ENCODE peak calls at places on chromosomes 1 and 21, in seven cellular contexts. Z is BJ, L is left ventricle myocardium inferior, V is progenitor cell of endocrine pancreas, Q is MM.1S, G is GM20000, S is OCI-LY7. T is an unnamed sample.

GRCh38 chr21:16358021-16358420 is 628.2 kb downstream of the USP25 start:
- DNase-seq in Q (no peak), L (no peak), V (no peak), Z (no peak), G (no peak), S (no peak), T (no peak)

GRCh38 chr1:190084552-190084951 is 393.1 kb downstream of the BRINP3 start:
- DNase-seq in Q (no peak), L (no peak), S (peak; percentile 24), V (no peak), G (no peak), Z (no peak), T (peak; percentile 53)

GRCh38 chr1:200351826-200352549 is 57.8 kb downstream of the ZNF281 start:
- DNase-seq in V (no peak), Z (peak; percentile 97), Q (peak; percentile 83), S (peak; percentile 16), G (peak; percentile 37), L (no peak), T (peak; percentile 45)

GRCh38 chr1:44293761-44294315 is 61.2 kb downstream of the ERI3 start:
- DNase-seq in L (peak; percentile 70), G (no peak), S (no peak), V (no peak), Q (no peak), Z (no peak), T (no peak)

GRCh38 chr1:196464545-196464944 is 143.7 kb downstream of the KCNT2 start:
- DNase-seq in G (no peak), Z (peak; percentile 39), S (no peak), Q (no peak), V (no peak), L (no peak), T (no peak)

GRCh38 chr1:205792946-205793673 is 17.8 kb upstream of the RAB29 start:
- DNase-seq in Q (no peak), S (no peak), V (no peak), L (no peak), Z (no peak), G (no peak), T (no peak)

GRCh38 chr1:11523261-11523660 is 44.3 kb downstream of the DISP3 start:
- DNase-seq in V (no peak), G (no peak), Z (no peak), L (no peak), S (no peak), Q (no peak), T (no peak)

GRCh38 chr1:7473223-7474142 is 297.6 kb upstream of the VAMP3 start:
- DNase-seq in Z (no peak), V (no peak), G (no peak), S (no peak), Q (no peak), L (no peak), T (no peak)

GRCh38 chr1:155643230-155643629 is 33.2 kb downstream of the MSTO1 start:
- DNase-seq in G (no peak), Z (no peak), V (no peak), Q (no peak), S (no peak), L (no peak), T (no peak)

GRCh38 chr1:10738125-10738746 is 58.2 kb downstream of the CASZ1 start:
- DNase-seq in G (no peak), L (no peak), Z (no peak), S (no peak), Q (no peak), V (no peak), T (no peak)

GRCh38 chr1:44839561-44839960 is 3.5 kb downstream of the PTCH2 start:
- DNase-seq in S (no peak), Q (no peak), V (no peak), L (no peak), G (no peak), Z (no peak), T (no peak)

GRCh38 chr21:42491328-42491727 is 4.7 kb downstream of the RSPH1 start:
- DNase-seq in Q (no peak), S (no peak), V (no peak), G (no peak), Z (no peak), L (no peak), T (no peak)

GRCh38 chr1:201842472-201843020 is 13.6 kb downstream of the IPO9 start:
- DNase-seq in Q (no peak), V (no peak), Z (no peak), L (no peak), G (no peak), S (no peak), T (no peak)

GRCh38 chr1:207362962-207363858 is 41.7 kb downstream of the CD55 start:
- DNase-seq in V (no peak), S (no peak), L (no peak), G (no peak), Q (no peak), Z (no peak), T (no peak)

GRCh38 chr21:45837936-45838335 is 143.6 kb upstream of the COL6A1 start:
- DNase-seq in Q (no peak), Z (no peak), S (no peak), L (no peak), V (no peak), G (no peak), T (no peak)

GRCh38 chr1:15354580-15354965 is 55.1 kb upstream of the EFHD2 start:
- DNase-seq in Q (no peak), S (no peak), L (no peak), G (no peak), Z (no peak), V (no peak), T (no peak)

GRCh38 chr1:206505702-206506375 is 1.5 kb upstream of the RASSF5 start:
- DNase-seq in L (no peak), S (no peak), Q (no peak), G (peak; percentile 41), Z (no peak), V (no peak), T (peak; percentile 32)

GRCh38 chr1:182015360-182015759 is 46.2 kb downstream of the ZNF648 start:
- DNase-seq in L (no peak), Z (no peak), S (no peak), G (peak; percentile 25), V (no peak), Q (no peak), T (peak; percentile 8)

GRCh38 chr1:202088216-202088615 is 34.5 kb upstream of the GPR37L1 start:
- DNase-seq in Z (no peak), G (no peak), V (no peak), S (no peak), Q (no peak), L (no peak), T (no peak)

GRCh38 chr1:33012165-33012564 is 24.5 kb downstream of the AK2 start:
- DNase-seq in V (no peak), Q (no peak), S (no peak), L (no peak), G (no peak), Z (no peak), T (no peak)

GRCh38 chr1:33008051-33008914 is 28.4 kb downstream of the AK2 start:
- DNase-seq in G (no peak), S (no peak), V (no peak), L (no peak), Q (no peak), Z (no peak), T (no peak)

GRCh38 chr1:33013791-33014190 is 22.9 kb downstream of the AK2 start:
- DNase-seq in V (no peak), L (no peak), Q (no peak), Z (no peak), G (no peak), S (no peak), T (no peak)

GRCh38 chr1:33009561-33009960 is 27.1 kb downstream of the AK2 start:
- DNase-seq in S (no peak), L (no peak), V (no peak), G (no peak), Q (no peak), Z (no peak), T (no peak)

GRCh38 chr1:33010946-33011731 is 25.5 kb downstream of the AK2 start:
- DNase-seq in G (no peak), L (peak; percentile 57), Z (no peak), V (no peak), S (no peak), Q (no peak), T (no peak)
- TF ChIP-seq CTCF in G (no peak), L (no peak), Z (no peak), V (no peak), S (no peak), Q (no peak), T (no peak)

GRCh38 chr1:54489627-54490240 is 58.3 kb upstream of the ACOT11 start:
- DNase-seq in G (no peak), Q (no peak), V (no peak), L (no peak), Z (no peak), S (no peak), T (no peak)

GRCh38 chr1:54488831-54489626 is 59.0 kb upstream of the ACOT11 start:
- DNase-seq in Z (no peak), Q (peak; percentile 64), V (peak; percentile 84), S (peak; percentile 71), G (peak; percentile 94), L (peak; percentile 79), T (peak; percentile 65)

GRCh38 chr1:54487571-54488050 is 60.4 kb upstream of the ACOT11 start:
- DNase-seq in Q (no peak), G (no peak), Z (no peak), L (peak; percentile 43), V (no peak), S (no peak), T (no peak)

GRCh38 chr1:54486864-54487263 is 61.2 kb upstream of the ACOT11 start:
- DNase-seq in G (no peak), Z (no peak), Q (no peak), S (peak; percentile 28), L (no peak), V (no peak), T (no peak)

GRCh38 chr1:54488065-54488750 is 59.8 kb upstream of the ACOT11 start:
- DNase-seq in Z (peak; percentile 35), L (peak; percentile 95), V (peak; percentile 93), S (peak; percentile 87), Q (peak; percentile 86), G (peak; percentile 93), T (peak; percentile 88)
- TF ChIP-seq CTCF in Z (peak; percentile 35), L (no peak), V (no peak), S (peak; percentile 34), Q (no peak), G (no peak), T (no peak)

GRCh38 chr1:236753554-236753953 is 41.5 kb upstream of the MTR start:
- DNase-seq in Q (peak; percentile 35), L (no peak), G (no peak), V (no peak), Z (no peak), S (peak; percentile 31), T (peak; percentile 31)
- TF ChIP-seq CTCF in Q (no peak), L (peak; percentile 29), G (no peak), V (peak; percentile 26), Z (peak; percentile 26), S (peak; percentile 60), T (peak; percentile 17)

DNA sequence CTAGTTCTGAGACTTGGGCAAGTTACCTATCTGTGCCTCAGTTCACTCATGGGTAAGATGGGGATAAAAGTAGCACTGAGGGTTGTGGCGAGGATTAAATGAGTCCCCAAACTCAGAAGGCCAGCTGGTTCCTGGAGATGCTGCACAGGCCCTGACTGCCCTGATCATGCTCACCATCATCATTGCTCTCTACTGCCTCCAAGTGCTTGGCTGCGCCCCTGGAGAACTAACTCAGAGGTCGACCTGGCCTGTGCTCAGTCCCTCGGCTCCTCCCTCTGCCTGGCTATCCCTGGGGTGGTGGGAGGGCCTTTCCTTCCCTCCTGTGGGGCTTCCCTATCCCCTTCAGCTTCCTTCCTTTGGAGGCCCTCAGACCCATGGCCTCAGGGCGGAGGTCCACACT is 5.6 kb downstream of the SLC5A9 start:
- DNase-seq in Z (no peak), Q (no peak), L (no peak), G (no peak), S (no peak), V (no peak), T (no peak)
- TF ChIP-seq CTCF in Z (no peak), Q (no peak), L (no peak), G (no peak), S (no peak), V (peak; percentile 49), T (no peak)

GRCh38 chr1:41003640-41004220 is 17.8 kb downstream of the SLFNL1 start:
- DNase-seq in Q (peak; percentile 91), Z (peak; percentile 93), S (peak; percentile 48), L (peak; percentile 89), V (no peak), G (peak; percentile 81), T (peak; percentile 95)
- TF ChIP-seq CTCF in Q (peak; percentile 53), Z (peak; percentile 71), S (peak; percentile 60), L (peak; percentile 68), V (no peak), G (peak; percentile 28), T (peak; percentile 49)

T was measured in GM12865.